ENCODE peak calls at places on chromosomes 6 and 20, in nine cellular contexts. S, I, Z, K, Y, L, G, U and M are unnamed samples.

GRCh38 chr6:35302604-35303218 is 5.1 kb downstream of the DEF6 start:
- DNase-seq in U (peak), I (peak), G (no peak), K (no peak), L (no peak), Y (peak), Z (peak), S (peak), M (no peak)

GRCh38 chr6:98054453-98054852 is 771.4 kb upstream of the MMS22L start:
- DNase-seq in K (no peak), U (no peak), Z (no peak), S (no peak), G (no peak), L (no peak), I (no peak), Y (no peak), M (no peak)

GRCh38 chr6:108735991-108736345 is 112.3 kb upstream of the ARMC2 start:
- DNase-seq in I (no peak), L (no peak), K (no peak), Z (no peak), Y (no peak), S (no peak), G (no peak), U (no peak), M (no peak)

GRCh38 chr20:5393218-5393870 is 76.6 kb upstream of the PROKR2 start:
- DNase-seq in G (no peak), Z (no peak), Y (no peak), K (no peak), U (no peak), L (no peak), I (no peak), S (no peak), M (no peak)

GRCh38 chr6:69732045-69732444 is 64.8 kb downstream of the LMBRD1 start:
- DNase-seq in I (no peak), U (peak), L (no peak), Z (no peak), K (no peak), G (no peak), Y (no peak), S (peak), M (no peak)

GRCh38 chr6:53581161-53581560 is 36.3 kb upstream of the GCLC start:
- DNase-seq in U (no peak), K (no peak), Y (peak), G (no peak), Z (no peak), L (peak), I (no peak), S (peak), M (no peak)

GRCh38 chr6:121959501-121959900 is 440.0 kb upstream of the HSF2 start:
- DNase-seq in I (no peak), L (no peak), U (no peak), S (no peak), K (no peak), Y (no peak), G (no peak), Z (no peak), M (no peak)

GRCh38 chr20:5353624-5354496 is 37.1 kb upstream of the PROKR2 start:
- DNase-seq in I (no peak), L (peak), G (no peak), Y (no peak), U (peak), Z (no peak), K (no peak), S (peak), M (no peak)

GRCh38 chr6:1507251-1507650 is 102.5 kb upstream of the FOXC1 start:
- DNase-seq in L (no peak), U (no peak), S (no peak), Y (no peak), I (no peak), G (no peak), K (no peak), Z (no peak), M (no peak)

GRCh38 chr6:3390698-3391097 is 66.2 kb downstream of the SLC22A23 start:
- DNase-seq in S (no peak), L (peak), Y (no peak), G (no peak), Z (peak), I (no peak), U (peak), K (no peak), M (no peak)

GRCh38 chr6:34926655-34927054 is 37.6 kb downstream of the ANKS1A start:
- DNase-seq in G (no peak), S (no peak), U (peak), K (no peak), I (no peak), Z (no peak), L (peak), Y (no peak), M (no peak)

GRCh38 chr6:131532476-131533108 is 40.4 kb upstream of the ARG1 start:
- DNase-seq in U (no peak), K (no peak), I (peak), Y (no peak), G (no peak), S (no peak), Z (peak), L (no peak), M (no peak)

GRCh38 chr20:10005885-10006284 is 28.9 kb upstream of the ANKEF1 start:
- DNase-seq in U (no peak), Z (no peak), S (no peak), I (no peak), L (no peak), Y (no peak), K (no peak), G (no peak), M (no peak)

GRCh38 chr20:37545516-37545915 is 17.8 kb upstream of the BLCAP start:
- DNase-seq in Y (no peak), Z (no peak), G (no peak), U (no peak), S (no peak), L (no peak), I (no peak), K (no peak), M (no peak)

GRCh38 chr20:37542281-37542680 is 14.6 kb upstream of the BLCAP start:
- DNase-seq in I (no peak), K (no peak), Y (no peak), L (peak), S (no peak), U (peak), G (no peak), Z (no peak), M (no peak)

GRCh38 chr20:37541326-37541725 is 13.7 kb upstream of the BLCAP start:
- DNase-seq in Y (no peak), K (no peak), G (no peak), I (no peak), S (no peak), L (no peak), U (no peak), Z (no peak), M (no peak)

GRCh38 chr20:37544386-37544785 is 16.7 kb upstream of the BLCAP start:
- DNase-seq in G (no peak), Z (no peak), S (no peak), I (no peak), Y (no peak), U (no peak), L (no peak), K (no peak), M (no peak)

GRCh38 chr20:37543828-37544227 is 16.2 kb upstream of the BLCAP start:
- DNase-seq in I (no peak), U (peak), L (peak), G (no peak), Y (no peak), K (no peak), Z (peak), S (peak), M (no peak)
- TF ChIP-seq CTCF in I (no peak), U (peak), L (peak), G (peak), Y (peak), K (peak), Z (peak), S (peak), M (peak)

GRCh38 chr6:86558318-86558717 is 379.0 kb upstream of the HTR1E start:
- DNase-seq in G (no peak), Z (no peak), S (no peak), I (no peak), K (no peak), U (no peak), L (no peak), Y (no peak), M (no peak)
- TF ChIP-seq CTCF in G (no peak), Z (no peak), S (no peak), I (no peak), K (no peak), U (no peak), L (no peak), Y (no peak), M (no peak)

GRCh38 chr6:162123797-162124196 is 603.8 kb downstream of the PRKN start:
- DNase-seq in K (no peak), U (no peak), L (no peak), Y (no peak), S (no peak), Z (no peak), I (no peak), G (no peak), M (no peak)
- TF ChIP-seq CTCF in K (peak), U (no peak), L (no peak), Y (peak), S (no peak), Z (peak), I (no peak), G (peak), M (peak)

GRCh38 chr6:71621918-71622519 is 264.3 kb upstream of the RIMS1 start:
- DNase-seq in Z (no peak), K (no peak), Y (no peak), S (peak), U (no peak), L (no peak), I (no peak), G (no peak), M (no peak)
- TF ChIP-seq CTCF in Z (peak), K (peak), Y (peak), S (peak), U (peak), L (peak), I (no peak), G (peak), M (peak)